ENCODE peak calls at places on chromosomes 12 and 14, in four cellular contexts. E is hepatocyte; J is psoas muscle; Q is CD8-positive, alpha-beta T cell. U is an unnamed sample.
A peak's percentile ranks its signal among the peaks of the same experiment; 100 is the strongest.

GRCh38 chr14:102544745-102545460 is 35.3 kb upstream of the ANKRD9 start:
- DNase-seq in J (no peak), Q (no peak), E (peak; percentile 82), U (no peak)

GRCh38 chr14:91872517-91873470 is 5.5 kb upstream of the TC2N start:
- DNase-seq in Q (peak; percentile 64), J (peak; percentile 72), E (no peak), U (no peak)

GRCh38 chr12:78470354-78471195 is 394.0 kb upstream of the SYT1 start:
- DNase-seq in Q (no peak), J (no peak), E (peak; percentile 43), U (no peak)

GRCh38 chr14:32201816-32202467 is at the start of gene RNU6-7:
- DNase-seq in J (peak; percentile 34), Q (peak; percentile 32), E (peak; percentile 43), U (no peak)

GRCh38 chr14:100723135-100723883 is 3.4 kb upstream of the DLK1 start:
- DNase-seq in Q (no peak), E (no peak), J (no peak), U (no peak)

GRCh38 chr14:23021969-23022368 is 12.0 kb upstream of the C14orf93 start:
- DNase-seq in Q (no peak), J (no peak), E (no peak), U (no peak)

GRCh38 chr14:74402264-74403251 is 23.5 kb downstream of the SYNDIG1L start:
- DNase-seq in E (no peak), Q (no peak), J (no peak), U (no peak)

GRCh38 chr12:12338528-12339168 is 11.4 kb downstream of the MANSC1 start:
- DNase-seq in Q (no peak), J (no peak), E (no peak), U (no peak)

GRCh38 chr12:15446798-15447197 is 124.5 kb downstream of the PTPRO start:
- DNase-seq in E (no peak), Q (no peak), J (no peak), U (no peak)

GRCh38 chr12:85688837-85689236 is 147.4 kb downstream of the RASSF9 start:
- DNase-seq in Q (no peak), J (no peak), E (peak; percentile 6), U (no peak)

GRCh38 chr12:115752151-115752550 is 525.3 kb downstream of the MED13L start:
- DNase-seq in E (no peak), J (no peak), Q (no peak), U (no peak)

GRCh38 chr14:79483472-79483871 is 727.8 kb downstream of the DIO2 start:
- DNase-seq in J (no peak), E (no peak), Q (no peak), U (no peak)

GRCh38 chr12:6554990-6555691 is 701 bp downstream of the IFFO1 start:
- DNase-seq in E (no peak), Q (no peak), J (no peak), U (no peak)

GRCh38 chr12:95788637-95789036 is 1.9 kb downstream of the NTN4 start:
- DNase-seq in Q (no peak), J (no peak), E (no peak), U (no peak)

GRCh38 chr12:95789126-95790024 is 1.2 kb downstream of the NTN4 start:
- DNase-seq in E (peak; percentile 55), J (peak; percentile 21), Q (no peak), U (no peak)

GRCh38 chr12:95790025-95790911 is at the start of gene NTN4:
- DNase-seq in J (peak; percentile 53), Q (no peak), E (peak; percentile 65), U (no peak)

GRCh38 chr12:95787274-95787814 is 3.2 kb downstream of the NTN4 start:
- DNase-seq in J (no peak), Q (no peak), E (no peak), U (no peak)

GRCh38 chr12:95790912-95791849 is 617 bp upstream of the NTN4 start:
- DNase-seq in J (peak; percentile 26), Q (peak; percentile 12), E (peak; percentile 43), U (no peak)
- TF ChIP-seq CTCF in J (no peak), Q (no peak), E (no peak), U (no peak)

DNA sequence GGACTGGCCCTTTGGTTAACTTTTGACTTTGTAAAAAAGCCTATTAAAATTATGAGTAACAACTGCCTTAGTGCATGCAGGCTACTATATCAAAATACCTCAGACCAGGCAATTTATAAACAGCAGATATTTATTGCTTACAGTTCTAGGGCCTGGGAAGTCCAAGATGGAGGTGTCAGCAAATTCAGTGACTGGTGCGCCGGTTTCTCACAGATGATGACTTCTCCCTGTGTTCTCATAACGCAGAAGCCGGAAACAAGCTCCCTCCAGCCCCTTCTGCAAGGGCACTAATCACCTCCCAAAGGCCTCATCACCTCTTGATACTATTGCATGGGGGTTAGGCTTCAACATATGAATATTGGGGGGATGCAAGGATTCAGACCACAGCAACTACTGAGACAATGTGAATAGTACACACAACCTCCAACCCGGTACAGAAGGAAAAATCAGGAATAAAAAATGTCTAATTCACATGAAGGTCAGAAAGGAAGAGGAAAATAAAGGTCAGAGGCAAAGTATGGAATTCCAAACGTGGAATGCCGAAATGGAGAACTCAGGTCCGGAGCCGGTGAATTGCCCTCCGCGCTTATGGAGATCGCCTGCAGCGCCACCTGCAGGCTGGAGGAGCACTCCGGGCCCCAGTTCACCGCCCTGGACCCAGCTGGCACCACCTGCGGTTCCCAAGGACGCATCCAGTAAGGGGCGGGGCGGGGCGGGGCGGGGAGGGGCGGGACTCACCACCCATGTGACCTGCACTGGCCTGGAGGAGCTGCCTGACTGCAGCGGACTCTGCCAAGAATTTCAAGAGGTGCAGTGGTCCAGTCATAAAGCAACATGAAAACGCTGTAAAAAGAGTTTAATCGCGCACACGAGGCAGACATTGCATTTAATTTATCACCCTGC is 203.4 kb downstream of the KIF26A start:
- DNase-seq in Q (no peak), J (no peak), E (peak; percentile 80), U (no peak)
- TF ChIP-seq CTCF in Q (no peak), J (peak; percentile 34), E (peak; percentile 60), U (peak; percentile 21)

GRCh38 chr14:76309572-76310551 is 66.1 kb upstream of the ESRRB start:
- DNase-seq in J (peak; percentile 36), Q (no peak), E (no peak), U (no peak)
- TF ChIP-seq CTCF in J (peak; percentile 27), Q (no peak), E (no peak), U (no peak)

DNA sequence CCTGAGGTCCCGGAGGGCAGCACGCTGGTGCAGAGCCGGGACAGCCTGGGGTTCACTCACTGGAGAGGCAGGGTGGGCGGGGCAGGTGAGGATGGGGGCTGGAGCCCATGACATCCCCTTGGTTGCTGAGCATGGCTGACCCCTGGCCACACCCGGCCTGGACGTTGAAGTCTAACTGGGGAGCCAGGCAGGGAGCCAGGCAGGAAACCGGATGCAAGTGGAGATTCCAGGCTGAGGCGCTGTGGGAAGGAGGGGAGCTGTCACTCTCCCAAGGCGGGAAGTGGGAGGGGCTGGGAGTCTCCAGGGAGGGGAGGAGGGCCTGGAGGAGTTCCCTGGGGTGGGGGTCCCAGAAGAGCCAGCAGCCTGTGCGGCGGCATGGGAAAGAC is 7.7 kb upstream of the INF2 start:
- DNase-seq in J (peak; percentile 87), Q (no peak), E (peak; percentile 84), U (no peak)
- TF ChIP-seq CTCF in J (no peak), Q (no peak), E (no peak), U (no peak)

GRCh38 chr14:106491851-106492250 is 965.5 kb downstream of the TMEM121 start:
- DNase-seq in J (no peak), E (no peak), Q (no peak), U (no peak)
- TF ChIP-seq CTCF in J (no peak), E (no peak), Q (peak; percentile 49), U (peak; percentile 61)

DNA sequence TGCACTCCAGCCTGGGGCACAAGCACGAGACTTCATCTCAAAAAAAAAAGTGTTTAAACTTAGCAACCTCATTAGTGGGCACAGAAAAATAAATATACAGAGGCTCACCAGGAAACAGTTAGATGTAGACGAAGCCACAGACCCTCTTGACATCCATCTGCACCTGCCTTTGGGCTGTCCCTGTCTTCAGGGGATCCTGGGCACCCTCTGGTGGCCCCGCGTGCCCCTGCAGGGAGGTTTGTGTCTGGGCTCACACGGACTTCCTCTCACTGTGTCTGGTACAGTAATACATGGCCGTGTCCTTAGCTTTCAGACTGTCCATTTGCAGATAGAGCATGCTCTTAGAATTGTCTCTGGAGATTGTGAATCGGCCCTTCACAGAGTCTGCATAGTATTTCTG is 916.5 kb downstream of the TMEM121 start:
- DNase-seq in Q (peak; percentile 53), E (no peak), J (no peak), U (no peak)
- TF ChIP-seq CTCF in Q (no peak), E (no peak), J (no peak), U (peak; percentile 65)

DNA sequence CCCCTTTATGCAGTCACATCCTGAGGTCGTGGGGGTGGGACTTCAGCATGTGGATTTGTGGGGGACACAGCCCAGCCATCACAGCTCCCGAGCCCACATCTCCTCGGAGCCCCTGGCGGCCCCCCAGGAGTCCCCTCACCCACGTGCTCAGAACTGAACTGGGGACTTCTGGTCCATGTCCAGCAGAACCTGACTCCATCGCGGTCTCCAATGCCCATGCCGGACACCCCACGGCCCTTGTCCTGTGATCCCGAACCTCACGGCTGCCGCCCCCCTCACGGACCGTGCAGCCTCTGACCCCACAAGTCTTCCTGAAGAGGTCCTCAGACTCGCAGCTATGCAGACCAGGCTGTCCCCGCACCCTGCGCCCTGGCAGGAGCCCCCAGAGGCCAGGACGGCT is 13.5 kb upstream of the FBRSL1 start:
- DNase-seq in J (no peak), Q (no peak), E (no peak), U (no peak)
- TF ChIP-seq CTCF in J (no peak), Q (no peak), E (no peak), U (no peak)

GRCh38 chr14:104856157-104856868 is 8.8 kb upstream of the CEP170B start:
- DNase-seq in E (no peak), J (no peak), Q (no peak), U (no peak)
- TF ChIP-seq CTCF in E (no peak), J (no peak), Q (no peak), U (no peak)

U was measured in CD14-positive monocyte.